ENCODE peak calls at places on chromosomes 4 and X, in eight cellular contexts. Q, T, V, J, H, B, G and S are unnamed samples.

GRCh38 chrX:39883664-39884063 is 214.1 kb downstream of the BCOR start:
- DNase-seq in T (no peak), J (no peak), B (no peak), G (no peak), H (no peak), V (no peak), Q (no peak), S (no peak)

GRCh38 chr4:185096032-185096653 is 46.9 kb upstream of the SLC25A4 start:
- DNase-seq in T (no peak), G (peak), Q (no peak), J (peak), V (peak), H (no peak), B (no peak), S (peak)

GRCh38 chr4:139860435-139861024 is 194.9 kb downstream of the MGST2 start:
- DNase-seq in G (no peak), V (no peak), J (no peak), T (no peak), B (no peak), H (no peak), Q (no peak), S (no peak)

GRCh38 chr4:11428701-11429571 is at the start of gene HS3ST1:
- DNase-seq in J (peak), V (no peak), G (peak), T (peak), H (no peak), Q (no peak), B (no peak), S (peak)

GRCh38 chrX:129769467-129770154 is 10.1 kb upstream of the SASH3 start:
- DNase-seq in B (peak), J (no peak), Q (peak), H (no peak), G (no peak), V (peak), T (no peak), S (no peak)

GRCh38 chr4:151548708-151549107 is 139.7 kb downstream of the FHIP1A start:
- DNase-seq in V (no peak), H (no peak), T (no peak), G (no peak), Q (no peak), B (no peak), J (no peak), S (no peak)

GRCh38 chrX:80879143-80879542 is 69.5 kb upstream of the BRWD3 start:
- DNase-seq in J (peak), B (no peak), V (no peak), T (no peak), H (no peak), G (no peak), Q (no peak), S (no peak)

GRCh38 chr4:122755675-122756074 is 23.2 kb downstream of the BBS12 start:
- DNase-seq in G (no peak), V (no peak), H (no peak), Q (no peak), T (no peak), J (no peak), B (no peak), S (no peak)